ENCODE peak calls at places on chromosomes 5 and 9, in seven cellular contexts. O, H, P, Z, Y, V and M are unnamed samples.
A peak's percentile ranks its signal among the peaks of the same experiment; 100 is the strongest.

GRCh38 chr9:126147186-126147585 is 179.4 kb upstream of the MVB12B start:
- DNase-seq in O (no peak), H (no peak), P (no peak), Z (peak; percentile 35), Y (no peak), V (no peak), M (no peak)

GRCh38 chr5:16518606-16519005 is 53.0 kb upstream of the ZNF622 start:
- DNase-seq in O (no peak), H (no peak), P (no peak), Z (no peak), Y (no peak), V (no peak), M (no peak)

GRCh38 chr5:134547579-134547978 is 22.1 kb downstream of the JADE2 start:
- DNase-seq in O (no peak), H (no peak), P (no peak), Z (no peak), Y (peak; percentile 68), V (no peak), M (no peak)

GRCh38 chr9:96080364-96080763 is 204.9 kb downstream of the ERCC6L2 start:
- DNase-seq in O (no peak), H (peak; percentile 9), P (no peak), Z (no peak), Y (no peak), V (no peak), M (no peak)

GRCh38 chr9:27367175-27367798 is 70.3 kb upstream of the EQTN start:
- DNase-seq in O (no peak), H (no peak), P (no peak), Z (no peak), Y (no peak), V (peak; percentile 30), M (no peak)

GRCh38 chr5:136075339-136075885 is 46.6 kb downstream of the TGFBI start:
- DNase-seq in O (no peak), H (no peak), P (no peak), Z (no peak), Y (no peak), V (no peak), M (no peak)

GRCh38 chr9:135676891-135677290 is 13.8 kb downstream of the LCN9 start:
- DNase-seq in O (no peak), H (no peak), P (no peak), Z (no peak), Y (no peak), V (no peak), M (no peak)

GRCh38 chr5:141657937-141658545 is 6.8 kb upstream of the FCHSD1 start:
- DNase-seq in O (no peak), H (no peak), P (no peak), Z (no peak), Y (peak; percentile 95), V (no peak), M (no peak)

GRCh38 chr5:142432369-142432863 is 107.6 kb upstream of the SPRY4 start:
- DNase-seq in O (no peak), H (peak; percentile 28), P (no peak), Z (peak; percentile 85), Y (no peak), V (no peak), M (no peak)

GRCh38 chr9:30722065-30722464 is 1662.4 kb upstream of the ACO1 start:
- DNase-seq in O (no peak), H (no peak), P (no peak), Z (no peak), Y (no peak), V (no peak), M (no peak)

GRCh38 chr9:133421615-133422542 is at the start of gene ADAMTS13:
- DNase-seq in O (no peak), H (no peak), P (no peak), Z (no peak), Y (no peak), V (no peak), M (no peak)

GRCh38 chr9:37405764-37406380 is 16.6 kb upstream of the GRHPR start:
- DNase-seq in O (no peak), H (no peak), P (no peak), Z (no peak), Y (no peak), V (no peak), M (no peak)

GRCh38 chr9:4299006-4299795 is 667 bp downstream of the GLIS3 start:
- DNase-seq in O (peak; percentile 24), H (peak; percentile 13), P (no peak), Z (peak; percentile 76), Y (peak; percentile 39), V (peak; percentile 14), M (no peak)

GRCh38 chr5:174825587-174825986 is 101.2 kb downstream of the MSX2 start:
- DNase-seq in O (no peak), H (peak; percentile 18), P (no peak), Z (no peak), Y (no peak), V (no peak), M (no peak)

GRCh38 chr5:122419195-122419894 is 107.3 kb downstream of the SNCAIP start:
- DNase-seq in O (no peak), H (peak; percentile 31), P (no peak), Z (no peak), Y (no peak), V (no peak), M (no peak)